ENCODE peak calls at places on chromosomes 13 and 19, in six cellular contexts. M is astrocyte of the spinal cord, J is activated B cell treated with CpG ODN at 0.5 μM for 24 hours, V is endodermal cell, I is uterus, N is osteocyte. A is an unnamed sample.

GRCh38 chr19:531753-532571 is at the start of gene CDC34:
- DNase-seq in I (peak; percentile 31), N (no peak), V (peak; percentile 58), J (no peak), M (no peak), A (no peak)

GRCh38 chr19:18008814-18009213 is 844 bp downstream of the ARRDC2 start:
- DNase-seq in N (no peak), M (no peak), I (no peak), V (no peak), J (no peak), A (no peak)

GRCh38 chr13:44470623-44471562 is 97.3 kb downstream of the SERP2 start:
- DNase-seq in I (no peak), N (no peak), M (peak; percentile 51), J (no peak), V (no peak), A (no peak)

GRCh38 chr19:4069331-4069959 is 2.7 kb upstream of the ZBTB7A start:
- DNase-seq in V (peak; percentile 50), J (no peak), M (no peak), N (no peak), I (no peak), A (no peak)

GRCh38 chr13:52642131-52642530 is at the start of gene HNRNPA1L2:
- DNase-seq in M (no peak), N (no peak), V (no peak), I (no peak), J (no peak), A (no peak)

GRCh38 chr19:19552811-19553210 is 14.7 kb downstream of the CILP2 start:
- DNase-seq in I (no peak), N (no peak), M (no peak), J (no peak), V (peak; percentile 92), A (no peak)

GRCh38 chr13:49456156-49456555 is 12.1 kb downstream of the SETDB2 start:
- DNase-seq in I (no peak), N (no peak), J (no peak), M (no peak), V (no peak), A (no peak)

GRCh38 chr13:40217675-40218074 is 448.8 kb downstream of the FOXO1 start:
- DNase-seq in J (no peak), I (no peak), V (no peak), M (no peak), N (no peak), A (no peak)

GRCh38 chr13:44197791-44198770 is 175.5 kb upstream of the SERP2 start:
- DNase-seq in I (no peak), J (no peak), N (no peak), M (peak; percentile 33), V (no peak), A (no peak)

GRCh38 chr19:33802801-33803200 is 6.1 kb downstream of the KCTD15 start:
- DNase-seq in M (no peak), V (no peak), N (no peak), I (no peak), J (no peak), A (no peak)

GRCh38 chr19:32673573-32673972 is 1.4 kb downstream of the ANKRD27 start:
- DNase-seq in V (no peak), M (no peak), N (no peak), I (no peak), J (no peak), A (no peak)

GRCh38 chr13:112897603-112897955 is 71.4 kb upstream of the MCF2L start:
- DNase-seq in J (no peak), I (no peak), V (no peak), N (no peak), M (no peak), A (no peak)

GRCh38 chr13:107104631-107105030 is 536.7 kb upstream of the ARGLU1 start:
- DNase-seq in V (no peak), J (no peak), M (peak; percentile 51), I (no peak), N (no peak), A (no peak)

GRCh38 chr19:49687566-49688316 is 1.7 kb upstream of the ADM5 start:
- DNase-seq in I (no peak), M (no peak), N (no peak), J (no peak), V (no peak), A (peak; percentile 68)

GRCh38 chr13:45744979-45745378 is 42.9 kb downstream of the CBY2 start:
- DNase-seq in N (no peak), I (no peak), J (no peak), M (no peak), V (no peak), A (no peak)

GRCh38 chr13:76820759-76821158 is 65.4 kb downstream of the KCTD12 start:
- DNase-seq in J (no peak), V (no peak), I (peak; percentile 61), N (no peak), M (no peak), A (no peak)

GRCh38 chr19:54319049-54319448 is 6.1 kb upstream of the LILRA5 start:
- DNase-seq in M (no peak), V (no peak), J (no peak), I (no peak), N (no peak), A (no peak)

GRCh38 chr19:47663911-47664771 is 49.1 kb upstream of the EHD2 start:
- DNase-seq in N (no peak), I (peak; percentile 94), V (no peak), M (peak; percentile 99), J (no peak), A (no peak)

GRCh38 chr19:46617566-46618079 is 7.3 kb downstream of the PTGIR start:
- DNase-seq in M (no peak), J (no peak), V (peak; percentile 32), N (no peak), I (no peak), A (no peak)

GRCh38 chr13:48985751-48986150 is 10.0 kb downstream of the FNDC3A start:
- DNase-seq in M (no peak), N (no peak), I (no peak), J (no peak), V (no peak), A (no peak)

DNA sequence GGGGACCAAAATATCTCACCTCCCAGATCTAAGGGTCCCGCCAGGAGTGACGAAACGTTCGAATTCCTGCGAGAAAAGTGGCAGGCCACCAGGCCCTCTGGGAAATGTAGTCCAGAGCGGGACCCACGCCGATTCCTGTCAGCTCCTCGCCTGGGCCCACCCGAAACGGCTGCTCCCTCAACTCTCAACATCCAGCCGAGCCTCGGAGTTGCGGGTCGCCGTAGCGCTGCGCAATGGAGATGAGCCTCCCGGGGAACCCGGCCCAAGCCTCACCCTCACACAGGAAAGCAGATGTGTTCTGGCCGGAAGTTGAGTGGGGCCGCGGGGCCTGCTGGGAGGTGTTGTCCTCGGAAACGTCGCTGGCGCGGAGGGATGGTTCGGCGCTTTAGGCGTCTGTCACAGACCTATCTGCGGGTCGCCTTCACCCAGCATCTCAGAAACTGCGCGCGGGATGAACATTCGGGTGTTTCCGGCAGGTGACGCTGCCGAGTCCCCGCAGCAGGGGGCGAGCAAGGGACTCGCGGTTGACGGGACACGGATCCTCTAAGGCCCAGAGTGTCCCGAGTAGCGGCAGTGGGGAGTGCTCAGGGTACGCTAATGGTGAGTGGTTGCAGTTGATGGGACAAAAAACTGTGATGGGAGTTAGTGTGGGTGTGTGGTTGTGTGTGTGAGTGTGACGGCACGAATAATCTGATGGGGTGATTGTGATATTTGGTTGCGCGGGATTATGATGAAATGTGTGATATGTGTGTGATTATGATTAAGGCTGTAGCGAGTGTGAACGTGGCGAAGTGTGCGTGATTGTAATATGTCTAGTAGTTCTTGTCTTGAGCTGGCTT is at the start of the genes ZNF568 and ZNF829:
- DNase-seq in N (peak; percentile 94), M (peak; percentile 88), V (peak; percentile 97), J (peak; percentile 87), I (peak; percentile 83), A (peak; percentile 88)
- TF ChIP-seq CTCF in N (peak; percentile 72), M (peak; percentile 70), V (peak; percentile 78), J (no peak), I (peak; percentile 46), A (peak; percentile 75)

GRCh38 chr13:80361883-80362327 is 21.0 kb upstream of the SPRY2 start:
- DNase-seq in M (no peak), J (no peak), I (no peak), V (peak; percentile 80), N (no peak), A (no peak)
- TF ChIP-seq CTCF in M (no peak), J (no peak), I (no peak), V (no peak), N (peak; percentile 26), A (no peak)

GRCh38 chr13:47004552-47004951 is 107.7 kb upstream of the HTR2A start:
- DNase-seq in M (no peak), I (no peak), V (no peak), N (no peak), J (no peak), A (no peak)

GRCh38 chr13:47008318-47008717 is 111.5 kb upstream of the HTR2A start:
- DNase-seq in J (no peak), V (no peak), I (no peak), M (no peak), N (no peak), A (no peak)

GRCh38 chr13:47000166-47000565 is 103.3 kb upstream of the HTR2A start:
- DNase-seq in J (no peak), N (no peak), I (no peak), M (peak; percentile 17), V (no peak), A (no peak)

GRCh38 chr13:47005761-47006414 is 109.0 kb upstream of the HTR2A start:
- DNase-seq in J (no peak), M (peak; percentile 14), I (no peak), N (no peak), V (no peak), A (no peak)

GRCh38 chr13:47004022-47004421 is 107.2 kb upstream of the HTR2A start:
- DNase-seq in J (no peak), V (no peak), I (no peak), M (no peak), N (no peak), A (no peak)
- TF ChIP-seq CTCF in J (no peak), V (peak; percentile 56), I (no peak), M (no peak), N (no peak), A (no peak)

GRCh38 chr13:50787316-50788195 is 55.9 kb downstream of the DLEU7 start:
- DNase-seq in V (peak; percentile 72), I (no peak), M (no peak), J (no peak), N (no peak), A (no peak)

GRCh38 chr13:50796463-50796862 is 47.0 kb downstream of the DLEU7 start:
- DNase-seq in N (no peak), M (no peak), V (no peak), I (no peak), J (no peak), A (no peak)

GRCh38 chr13:50788551-50788950 is 54.9 kb downstream of the DLEU7 start:
- DNase-seq in M (no peak), N (no peak), V (no peak), J (no peak), I (no peak), A (no peak)

GRCh38 chr13:50797081-50797480 is 46.4 kb downstream of the DLEU7 start:
- DNase-seq in I (no peak), V (no peak), M (peak; percentile 25), N (no peak), J (no peak), A (no peak)

DNA sequence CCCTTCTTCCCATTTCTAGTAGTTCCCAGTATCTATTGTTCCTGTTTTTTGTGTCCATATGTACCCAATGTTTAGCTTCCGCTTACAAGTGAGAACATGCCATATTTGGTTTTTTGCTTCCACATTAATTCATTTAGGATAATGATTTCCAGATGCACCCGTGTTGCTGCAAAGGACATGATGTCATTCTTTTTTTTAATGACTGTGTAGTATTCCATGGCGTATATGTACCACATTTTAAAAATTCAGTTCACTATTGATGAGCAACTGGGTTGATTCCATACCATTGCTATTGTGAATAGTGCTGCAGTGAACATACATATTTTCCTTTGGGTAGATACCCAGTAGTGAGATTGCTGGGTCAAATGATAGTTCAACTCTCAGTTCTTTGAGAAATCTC is 50.5 kb downstream of the DLEU7 start:
- DNase-seq in M (no peak), I (no peak), N (no peak), J (no peak), V (no peak), A (no peak)
- TF ChIP-seq CTCF in M (no peak), I (no peak), N (no peak), J (no peak), V (no peak), A (no peak)